ENCODE peak calls at places on chromosomes 7 and 10, in five cellular contexts. Y, F, Z, J and H are unnamed samples.
A peak's percentile ranks its signal among the peaks of the same experiment; 100 is the strongest.

GRCh38 chr10:105837951-105838350 is 1196.9 kb downstream of the SORCS3 start:
- DNase-seq in Y (peak; percentile 2), F (peak; percentile 20), Z (no peak), J (no peak), H (peak; percentile 7)

GRCh38 chr10:1212571-1213141 is 156.5 kb downstream of the WDR37 start:
- DNase-seq in Y (no peak), F (no peak), Z (no peak), J (no peak), H (no peak)

GRCh38 chr7:157097569-157097968 is 41.2 kb upstream of the UBE3C start:
- DNase-seq in Y (no peak), F (no peak), Z (no peak), J (no peak), H (no peak)

GRCh38 chr7:40133561-40134427 is 628 bp downstream of the MPLKIP start:
- DNase-seq in Y (peak; percentile 38), F (peak; percentile 34), Z (no peak), J (no peak), H (no peak)

GRCh38 chr10:73414230-73414981 is 548 bp upstream of the ANXA7 start:
- DNase-seq in Y (peak; percentile 3), F (peak; percentile 20), Z (no peak), J (peak; percentile 24), H (no peak)

GRCh38 chr10:6995846-6996245 is 415.0 kb downstream of the SFMBT2 start:
- DNase-seq in Y (no peak), F (no peak), Z (no peak), J (no peak), H (no peak)

GRCh38 chr7:131733604-131734003 is 177.2 kb upstream of the PODXL start:
- DNase-seq in Y (no peak), F (no peak), Z (no peak), J (no peak), H (no peak)

GRCh38 chr10:52563361-52563760 is 209.2 kb downstream of the MBL2 start:
- DNase-seq in Y (peak; percentile 34), F (no peak), Z (no peak), J (no peak), H (no peak)

GRCh38 chr7:92425311-92425947 is 21.9 kb upstream of the GATAD1 start:
- DNase-seq in Y (no peak), F (no peak), Z (no peak), J (peak; percentile 56), H (no peak)

GRCh38 chr7:129635300-129636029 is 23.9 kb downstream of the NRF1 start:
- DNase-seq in Y (peak; percentile 91), F (peak; percentile 76), Z (no peak), J (peak; percentile 62), H (no peak)

GRCh38 chr7:108236681-108237415 is 106.7 kb upstream of the LAMB4 start:
- DNase-seq in Y (no peak), F (peak; percentile 18), Z (no peak), J (no peak), H (no peak)

DNA sequence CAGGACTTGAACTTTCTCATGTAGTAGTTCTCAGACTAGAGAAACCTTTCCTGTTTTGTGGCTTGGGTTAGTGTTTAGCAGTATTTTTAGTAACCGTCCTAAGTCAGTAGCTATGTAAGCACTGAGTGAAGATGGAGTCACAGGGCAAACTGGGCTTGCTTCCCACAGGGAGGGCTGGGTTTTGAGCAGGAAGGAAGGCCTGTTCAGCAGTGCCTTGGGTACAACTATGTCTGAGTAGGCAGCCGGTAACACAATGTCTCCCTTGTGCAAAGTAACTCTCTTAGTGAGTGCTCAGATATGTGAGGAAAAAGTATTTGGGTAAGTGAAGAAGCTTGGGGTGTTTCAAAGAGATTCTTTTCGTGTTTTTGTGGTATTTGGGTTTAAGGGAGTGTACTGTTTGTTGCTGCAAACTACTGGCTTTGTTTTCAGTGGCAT is 96.4 kb downstream of the CCSER2 start:
- DNase-seq in Y (peak; percentile 99), F (peak; percentile 68), Z (peak; percentile 95), J (peak; percentile 81), H (peak; percentile 89)
- H3K4me3 ChIP-seq in Y (peak overlapping the region; percentile 25), F (no peak overlapping the region), Z (peak overlapping the region; percentile 42), J (no peak overlapping the region), H (peak overlapping the region; percentile 43)

GRCh38 chr7:52163311-52163710 is 846.7 kb upstream of the COBL start:
- DNase-seq in Y (no peak), F (no peak), Z (no peak), J (no peak), H (no peak)

DNA sequence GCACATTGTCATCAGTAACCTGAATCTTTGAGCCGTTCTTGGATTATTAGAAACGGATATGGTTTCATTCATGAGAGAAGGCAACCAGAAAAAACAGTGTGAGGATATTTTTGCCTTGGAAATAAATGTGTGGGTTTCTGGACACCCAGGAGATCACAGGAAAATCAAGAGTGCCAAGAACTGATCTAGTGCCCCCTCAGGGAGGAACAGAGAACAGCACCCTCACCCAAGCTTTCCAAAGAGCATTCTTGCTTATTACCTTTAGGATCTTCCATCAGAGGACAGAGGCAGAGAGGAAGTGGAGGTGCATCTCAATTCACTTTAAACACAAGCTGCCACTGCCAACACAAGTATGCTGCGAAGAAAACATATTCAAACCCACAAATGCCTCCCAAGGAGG is 851.5 kb upstream of the COBL start:
- DNase-seq in Y (no peak), F (peak; percentile 19), Z (no peak), J (no peak), H (no peak)
- TF ChIP-seq CTCF in Y (no peak), F (peak; percentile 38), Z (peak; percentile 5), J (peak; percentile 63), H (peak; percentile 53)

DNA sequence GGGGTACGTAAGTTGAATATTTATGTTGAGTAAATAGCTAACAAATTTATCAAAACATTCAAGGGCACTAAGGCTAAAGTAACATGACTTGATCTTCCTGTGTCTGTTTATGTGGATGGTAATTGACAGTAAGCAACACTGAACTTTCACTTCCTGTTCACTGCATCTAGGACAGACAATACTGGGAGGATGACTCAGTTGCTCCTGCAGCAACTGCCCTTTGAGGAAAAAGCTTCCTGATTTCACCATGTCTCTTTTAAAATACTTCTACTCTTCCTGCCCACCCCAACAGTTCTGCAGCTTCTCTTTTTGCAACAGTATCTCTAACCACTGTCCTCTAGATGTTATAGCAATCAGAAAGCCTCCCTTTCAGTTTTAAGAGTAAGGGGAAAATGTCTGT is 76.6 kb upstream of the HGF start:
- DNase-seq in Y (peak; percentile 88), F (peak; percentile 23), Z (no peak), J (no peak), H (peak; percentile 27)
- H3K4me3 ChIP-seq in Y (peak overlapping the region; percentile 40), F (no peak overlapping the region), Z (no peak overlapping the region), J (no peak overlapping the region), H (no peak overlapping the region)

DNA sequence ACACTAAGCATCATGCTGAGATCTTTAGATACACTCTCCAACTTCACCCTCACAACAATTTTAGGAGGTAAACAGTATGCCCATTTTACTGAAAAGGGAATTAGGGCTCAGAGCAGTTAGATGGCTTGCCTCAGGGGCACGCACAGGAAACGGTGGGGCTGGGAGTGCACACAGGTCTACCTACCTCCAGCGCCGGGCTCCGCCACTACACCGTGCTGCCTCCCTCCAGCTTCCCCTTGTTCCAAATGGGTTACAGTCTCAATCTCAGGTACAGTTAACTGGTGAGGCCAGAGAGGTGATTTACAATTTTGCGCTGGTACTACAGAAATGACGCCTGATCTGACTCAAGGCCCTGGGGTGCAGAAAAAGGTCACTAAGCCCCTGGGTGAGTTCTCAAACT is 142.0 kb downstream of the NOC3L start:
- DNase-seq in Y (no peak), F (no peak), Z (no peak), J (no peak), H (no peak)
- TF ChIP-seq CTCF in Y (no peak), F (no peak), Z (no peak), J (no peak), H (no peak)

DNA sequence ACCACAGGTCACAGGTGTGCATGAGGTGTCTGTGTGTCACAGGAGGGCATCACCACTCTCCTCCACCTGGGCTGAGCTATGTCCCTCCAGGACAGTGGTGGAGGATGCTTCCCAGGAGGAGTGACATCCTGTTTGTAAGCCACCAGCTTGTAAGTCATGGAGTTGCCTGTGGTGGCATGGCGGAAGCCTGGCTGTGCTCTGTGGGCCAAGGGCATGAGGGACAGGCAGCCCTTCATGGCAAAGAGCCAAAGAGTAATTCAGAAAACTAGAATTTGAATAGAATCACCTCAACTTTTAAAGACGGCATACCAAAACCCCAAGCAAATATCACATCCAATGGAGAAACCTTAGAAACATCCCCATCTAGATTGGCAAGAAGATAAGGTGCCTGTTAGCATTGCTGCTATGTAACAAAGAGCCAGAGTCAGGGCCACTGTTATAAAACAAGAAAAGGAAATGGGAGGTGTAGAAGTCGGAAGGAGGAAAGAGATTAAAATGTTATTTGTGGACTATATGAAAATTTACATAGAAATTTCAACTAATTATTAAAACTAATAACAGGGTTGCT is 52.1 kb downstream of the AOC1 start:
- DNase-seq in Y (no peak), F (no peak), Z (no peak), J (no peak), H (no peak)
- H3K4me3 ChIP-seq in Y (no peak overlapping the region), F (no peak overlapping the region), Z (no peak overlapping the region), J (no peak overlapping the region), H (no peak overlapping the region)

GRCh38 chr10:115125505-115125904 is 32.3 kb downstream of the ATRNL1 start:
- DNase-seq in Y (peak; percentile 15), F (no peak), Z (no peak), J (no peak), H (no peak)

DNA sequence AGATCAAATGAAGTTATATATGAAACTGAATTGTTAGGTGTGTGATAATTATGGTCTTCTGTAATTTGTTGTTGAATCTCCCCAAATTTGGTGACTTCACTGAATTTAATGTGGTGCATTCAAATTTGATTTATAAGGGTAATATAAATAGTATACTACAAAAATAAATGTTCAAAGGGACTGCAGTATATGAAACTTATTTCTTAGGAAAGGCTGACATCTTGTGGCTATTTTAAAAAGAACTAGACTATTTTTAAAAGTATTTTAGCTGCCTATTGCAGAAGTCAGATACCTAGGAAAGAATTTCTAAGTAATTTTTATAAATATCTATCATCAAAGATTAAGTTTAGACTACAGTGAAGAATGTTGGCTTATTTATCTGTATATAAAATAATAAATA is 36.6 kb downstream of the ATRNL1 start:
- DNase-seq in Y (peak; percentile 63), F (peak; percentile 30), Z (no peak), J (no peak), H (peak; percentile 23)
- TF ChIP-seq CTCF in Y (peak; percentile 37), F (peak; percentile 63), Z (no peak), J (peak; percentile 50), H (peak; percentile 44)

DNA sequence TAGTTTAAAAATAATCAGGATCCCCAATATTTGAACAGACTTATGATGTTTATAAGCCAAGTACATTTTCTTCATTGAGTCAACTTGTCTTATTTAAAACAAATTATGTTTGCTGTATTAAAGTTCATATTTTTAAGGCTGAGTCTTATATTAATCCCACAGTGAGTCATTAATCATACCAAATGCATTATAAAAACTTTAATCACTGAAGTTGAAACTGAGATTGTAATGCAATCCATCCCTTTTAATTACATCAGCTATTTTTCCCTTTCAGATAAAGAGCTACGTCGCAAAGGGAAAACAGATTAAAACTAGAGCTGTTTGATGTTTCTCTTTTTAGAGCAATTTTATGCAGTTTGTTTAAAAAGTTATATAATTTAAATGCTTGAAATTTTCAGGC is 182.9 kb downstream of the ARID5B start:
- DNase-seq in Y (peak; percentile 33), F (no peak), Z (peak; percentile 66), J (no peak), H (no peak)
- H3K4me3 ChIP-seq in Y (no peak overlapping the region), F (no peak overlapping the region), Z (peak overlapping the region; percentile 2), J (no peak overlapping the region), H (no peak overlapping the region)

GRCh38 chr7:56097700-56098099 is 4.9 kb upstream of the PHKG1 start:
- DNase-seq in Y (peak; percentile 78), F (no peak), Z (no peak), J (no peak), H (no peak)

GRCh38 chr7:56105508-56105907 is 768 bp downstream of the CHCHD2 start:
- DNase-seq in Y (peak; percentile 83), F (no peak), Z (peak; percentile 38), J (peak; percentile 40), H (peak; percentile 50)

GRCh38 chr7:56099653-56100052 is 6.6 kb downstream of the CHCHD2 start:
- DNase-seq in Y (no peak), F (no peak), Z (no peak), J (no peak), H (no peak)
- TF ChIP-seq CTCF in Y (no peak), F (no peak), Z (no peak), J (peak; percentile 28), H (no peak)